ENCODE peak calls at places on chromosomes 11 and 22, in six cellular contexts. X is Calu3, N is NCI-H345, C is left kidney, Z is GM18507, S is Right ventricle myocardium superior. O is an unnamed sample.
A peak's percentile ranks its signal among the peaks of the same experiment; 100 is the strongest.

GRCh38 chr11:82675838-82676237 is 57.8 kb downstream of the FAM181B start:
- DNase-seq in X (no peak), N (no peak), C (no peak), Z (no peak), S (no peak), O (no peak)

GRCh38 chr11:12066056-12066798 is 44.2 kb upstream of the MICAL2 start:
- DNase-seq in X (peak; percentile 76), N (peak; percentile 17), C (no peak), Z (no peak), S (no peak), O (no peak)

GRCh38 chr22:19745155-19746133 is 15.1 kb upstream of the TBX1 start:
- DNase-seq in X (no peak), N (no peak), C (no peak), Z (no peak), S (peak; percentile 83), O (no peak)

GRCh38 chr11:63951779-63952536 is 13.2 kb downstream of the NAA40 start:
- DNase-seq in X (no peak), N (no peak), C (no peak), Z (no peak), S (no peak), O (no peak)

GRCh38 chr11:128695539-128696221 is 1.8 kb downstream of the FLI1 start:
- DNase-seq in X (no peak), N (no peak), C (peak; percentile 9), Z (no peak), S (peak; percentile 56), O (no peak)

GRCh38 chr22:32864596-32864995 is 63.1 kb downstream of the TIMP3 start:
- DNase-seq in X (no peak), N (no peak), C (no peak), Z (no peak), S (no peak), O (no peak)

GRCh38 chr11:64359712-64360402 is 895 bp downstream of the RPS6KA4 start:
- DNase-seq in X (no peak), N (peak; percentile 50), C (peak; percentile 77), Z (no peak), S (no peak), O (no peak)

GRCh38 chr22:46956498-46957215 is 194.2 kb downstream of the TBC1D22A start:
- DNase-seq in X (no peak), N (no peak), C (no peak), Z (no peak), S (no peak), O (no peak)

GRCh38 chr22:38754247-38755154 is 1.3 kb downstream of the SUN2 start:
- DNase-seq in X (peak; percentile 74), N (no peak), C (peak; percentile 43), Z (no peak), S (peak; percentile 71), O (peak; percentile 84)

GRCh38 chr22:20526628-20527355 is 19.4 kb downstream of the MED15 start:
- DNase-seq in X (no peak), N (no peak), C (no peak), Z (no peak), S (no peak), O (no peak)